ENCODE peak calls at places on chromosomes 13 and 19, in eight cellular contexts. W is stimulated activated CD8-positive, alpha-beta memory T cell treated with anti-CD3 and anti-CD28 coated beads, Interleukin-7, amount 100 ng/mL, for 1 hour; A is coronary artery; V is NCI-H1048; Z is T-helper 1 cell; I is heart left ventricle; G is cardiac fibroblast; E is activated CD4-positive, CD25-positive, alpha-beta regulatory T cell treated with anti-CD3 and anti-CD28 coated beads, Interleukin-2, amount 50 U/mL, for 16 hours. F is an unnamed sample.

GRCh38 chr19:7618366-7618765 is 11.0 kb downstream of the XAB2 start:
- DNase-seq in Z (no peak), G (no peak), E (no peak), A (no peak), V (no peak), I (no peak), W (no peak), F (no peak)

GRCh38 chr13:28527629-28528028 is 32.7 kb upstream of the FLT1 start:
- DNase-seq in Z (no peak), E (no peak), A (no peak), V (no peak), I (no peak), G (no peak), W (no peak), F (no peak)

GRCh38 chr13:55410398-55411330 is 1730.1 kb upstream of the PRR20A start:
- DNase-seq in A (no peak), I (no peak), Z (no peak), V (no peak), G (no peak), E (no peak), W (no peak), F (no peak)

GRCh38 chr19:3780786-3781304 is 5.3 kb downstream of the MATK start:
- DNase-seq in E (no peak), A (no peak), G (no peak), W (no peak), V (no peak), I (no peak), Z (no peak), F (no peak)

GRCh38 chr13:114063545-114064515 is 68.6 kb downstream of the RASA3 start:
- DNase-seq in E (no peak), W (no peak), Z (no peak), I (peak), A (peak), G (peak), V (no peak), F (peak)

GRCh38 chr19:15197275-15198005 is 3.4 kb downstream of the NOTCH3 start:
- DNase-seq in A (no peak), I (no peak), E (no peak), Z (no peak), W (no peak), G (peak), V (no peak), F (no peak)

GRCh38 chr13:20901668-20902437 is 693 bp downstream of the XPO4 start:
- DNase-seq in G (peak), W (no peak), I (peak), E (no peak), A (no peak), Z (peak), V (no peak), F (peak)

GRCh38 chr19:10416083-10416379 is 4.3 kb upstream of the PDE4A start:
- DNase-seq in G (no peak), E (no peak), W (no peak), I (no peak), V (no peak), A (no peak), Z (no peak), F (no peak)

GRCh38 chr13:79003989-79004550 is 345.1 kb upstream of the OBI1 start:
- DNase-seq in V (no peak), A (no peak), Z (no peak), E (no peak), G (no peak), I (no peak), W (no peak), F (no peak)

GRCh38 chr19:46736544-46737274 is 9.1 kb upstream of the FKRP start:
- DNase-seq in A (no peak), W (no peak), Z (no peak), G (no peak), V (no peak), E (no peak), I (peak), F (peak)